ENCODE peak calls at places on chromosomes 4 and X, in five cellular contexts. W is tibial nerve, E is A549, G is esophagus muscularis mucosa, U is suprapubic skin. B is an unnamed sample.

GRCh38 chr4:182478475-182478874 is 235.3 kb downstream of the TENM3 start:
- DNase-seq in W (no peak), E (peak; percentile 20), G (no peak), U (no peak), B (no peak)

GRCh38 chr4:66736593-66736992 is 808.7 kb downstream of the CENPC start:
- DNase-seq in W (no peak), E (no peak), G (no peak), U (no peak), B (no peak)

GRCh38 chrX:43716696-43717095 is 60.6 kb downstream of the MAOA start:
- DNase-seq in W (no peak), E (no peak), G (no peak), U (no peak), B (no peak)

GRCh38 chr4:53431052-53431451 is 53.6 kb downstream of the FIP1L1 start:
- DNase-seq in W (no peak), E (no peak), G (no peak), U (no peak), B (no peak)

GRCh38 chr4:17491196-17491595 is 20.7 kb downstream of the QDPR start:
- DNase-seq in W (no peak), E (no peak), G (no peak), U (no peak), B (no peak)

GRCh38 chrX:135522132-135522530 is 1.7 kb downstream of the INTS6L start:
- DNase-seq in W (no peak), E (no peak), G (no peak), U (no peak), B (no peak)

GRCh38 chr4:1763070-1763549 is 30.0 kb upstream of the FGFR3 start:
- DNase-seq in W (no peak), E (no peak), G (no peak), U (no peak), B (no peak)

GRCh38 chr4:74378573-74378972 is 13.6 kb downstream of the EREG start:
- DNase-seq in W (no peak), E (no peak), G (no peak), U (no peak), B (no peak)

GRCh38 chrX:138885886-138886285 is 174.4 kb upstream of the FGF13 start:
- DNase-seq in W (no peak), E (no peak), G (no peak), U (no peak), B (no peak)

GRCh38 chr4:117001077-117001476 is 84.3 kb downstream of the TRAM1L1 start:
- DNase-seq in W (no peak), E (no peak), G (no peak), U (no peak), B (no peak)

GRCh38 chr4:138175337-138175794 is 66.8 kb downstream of the SLC7A11 start:
- DNase-seq in W (no peak), E (no peak), G (no peak), U (no peak), B (peak; percentile 54)

GRCh38 chr4:94354474-94354896 is 11.8 kb upstream of the HPGDS start:
- DNase-seq in W (no peak), E (no peak), G (no peak), U (no peak), B (no peak)

GRCh38 chrX:13622565-13622964 is 30.4 kb upstream of the TCEANC start:
- DNase-seq in W (no peak), E (no peak), G (no peak), U (no peak), B (no peak)

GRCh38 chr4:75660491-75660890 is 12.7 kb downstream of the G3BP2 start:
- DNase-seq in W (no peak), E (no peak), G (no peak), U (no peak), B (no peak)

GRCh38 chrX:52574416-52575275 is 57.8 kb upstream of the XAGE1B start:
- DNase-seq in W (no peak), E (peak; percentile 36), G (peak; percentile 4), U (no peak), B (no peak)

GRCh38 chrX:131779313-131779712 is 235.4 kb downstream of the OR13H1 start:
- DNase-seq in W (no peak), E (no peak), G (no peak), U (no peak), B (no peak)

GRCh38 chr4:45423876-45424275 is 697.5 kb upstream of the GNPDA2 start:
- DNase-seq in W (no peak), E (no peak), G (no peak), U (no peak), B (no peak)

GRCh38 chr4:96092151-96092705 is 252.3 kb downstream of the PDHA2 start:
- DNase-seq in W (no peak), E (no peak), G (no peak), U (no peak), B (no peak)

GRCh38 chr4:185809517-185810071 is 2.4 kb downstream of the SORBS2 start:
- DNase-seq in W (no peak), E (no peak), G (no peak), U (no peak), B (no peak)

GRCh38 chr4:78768447-78769177 is 7.5 kb upstream of the BMP2K start:
- DNase-seq in W (no peak), E (no peak), G (no peak), U (no peak), B (no peak)

DNA sequence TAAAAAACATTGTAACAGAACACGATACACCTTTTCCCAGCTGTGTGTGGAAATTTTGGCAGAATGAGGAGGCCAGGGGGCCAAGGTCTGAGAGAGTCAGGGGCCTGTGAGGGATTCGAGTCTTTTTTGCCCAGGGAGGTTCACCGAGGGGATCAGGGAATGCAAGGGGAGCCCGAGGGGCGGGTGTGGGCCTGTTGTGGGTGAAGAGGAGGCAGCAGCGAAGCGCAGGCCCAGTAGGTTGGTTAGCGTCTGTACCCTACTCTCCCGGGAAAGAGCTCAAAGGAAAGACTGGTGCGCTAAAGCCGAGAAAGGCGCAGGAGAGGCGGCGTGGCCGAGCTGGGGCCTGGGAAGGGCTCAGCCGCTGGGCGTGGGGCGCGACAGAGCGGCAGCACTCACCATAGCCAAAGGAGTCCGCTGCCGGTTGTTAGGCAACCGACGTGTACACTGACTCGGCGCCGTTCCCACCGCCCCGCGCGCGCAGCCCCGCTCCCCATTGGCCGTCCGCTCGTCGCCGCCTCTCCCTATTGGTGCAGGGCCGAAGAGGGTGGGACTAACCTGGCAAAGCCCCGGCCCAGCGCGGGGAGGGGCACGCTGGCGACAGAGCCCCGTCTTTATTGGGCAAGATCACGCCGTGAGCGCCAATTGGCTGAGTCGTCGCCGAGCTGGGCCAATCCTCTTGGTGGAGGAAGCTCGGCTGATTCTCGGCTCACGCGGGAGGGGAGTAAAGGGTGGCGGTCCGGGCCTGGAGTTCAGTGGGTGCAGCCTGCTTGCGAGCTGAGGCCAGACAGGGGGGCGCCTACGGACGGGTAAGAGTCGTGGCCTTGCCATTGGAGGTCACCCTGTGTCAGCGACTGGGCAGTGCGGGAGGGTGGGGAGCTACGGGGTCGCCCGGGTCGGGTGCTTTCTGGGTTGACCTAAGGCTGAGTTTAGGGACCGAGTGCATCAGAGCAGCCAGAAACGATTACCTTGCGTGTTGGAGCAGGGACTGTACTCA is at the start of the genes CETN2 and NSDHL:
- DNase-seq in W (peak; percentile 88), E (peak; percentile 97), G (peak; percentile 98), U (peak; percentile 97), B (peak; percentile 97)
- TF ChIP-seq POLR2A in W (no peak), E (peak; percentile 74), G (no peak), U (no peak), B (peak; percentile 62)

GRCh38 chr4:158788608-158789007 is 19.8 kb downstream of the FNIP2 start:
- DNase-seq in W (no peak), E (no peak), G (no peak), U (no peak), B (no peak)

GRCh38 chr4:158787718-158788441 is 19.1 kb downstream of the FNIP2 start:
- DNase-seq in W (no peak), E (no peak), G (no peak), U (no peak), B (no peak)

GRCh38 chr4:158783775-158784174 is 14.9 kb downstream of the FNIP2 start:
- DNase-seq in W (no peak), E (no peak), G (no peak), U (no peak), B (no peak)

GRCh38 chr4:158782539-158783360 is 13.9 kb downstream of the FNIP2 start:
- DNase-seq in W (no peak), E (no peak), G (no peak), U (no peak), B (no peak)

GRCh38 chr4:158786155-158786581 is 17.3 kb downstream of the FNIP2 start:
- DNase-seq in W (no peak), E (no peak), G (no peak), U (no peak), B (no peak)
- H3K4me1 ChIP-seq in W (peaks cover 41% of the 10 kb centered on the region), E (peaks cover 38% of the 10 kb centered on the region), G (peaks cover 76% of the 10 kb centered on the region), U (peaks cover 54% of the 10 kb centered on the region), B (no peaks in the 10 kb centered on the region)

DNA sequence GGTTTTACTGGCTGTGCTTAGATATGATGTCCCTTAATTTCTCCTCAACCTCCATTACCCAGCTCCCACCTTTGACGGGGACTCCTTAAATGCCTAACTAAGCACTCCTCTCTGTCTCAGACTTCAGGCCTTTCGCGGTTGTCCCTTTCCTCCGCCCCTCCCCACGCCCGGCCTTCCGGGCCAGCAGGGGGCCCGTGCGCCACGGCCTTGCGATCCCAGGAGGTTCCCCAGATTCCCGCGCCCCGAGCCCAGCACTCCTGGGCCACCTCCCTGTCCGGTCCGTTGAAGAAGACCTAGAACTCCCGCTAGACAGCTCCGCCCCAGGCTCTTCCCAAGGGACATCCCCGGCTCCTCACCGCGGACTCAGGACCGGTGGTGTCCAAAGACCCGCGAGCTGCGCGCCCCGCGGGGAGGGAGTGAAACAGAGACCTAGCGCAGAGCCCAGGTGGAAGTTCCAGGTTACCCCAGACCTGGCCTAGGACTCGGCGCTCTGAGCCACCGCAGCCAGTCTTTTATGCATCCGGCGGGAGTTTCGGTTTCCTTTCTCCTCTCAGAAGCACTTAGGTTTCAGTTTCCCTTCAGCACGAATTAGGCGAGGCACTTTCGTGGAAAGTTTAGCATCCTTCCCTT is at the start of gene DDX60:
- DNase-seq in W (peak; percentile 26), E (peak; percentile 40), G (peak; percentile 92), U (peak; percentile 82), B (peak; percentile 88)
- TF ChIP-seq POLR2A in W (no peak), E (peak; percentile 33), G (no peak), U (no peak), B (peak; percentile 59)

GRCh38 chr4:15117270-15117946 is 115.1 kb downstream of the CPEB2 start:
- DNase-seq in W (no peak), E (no peak), G (no peak), U (no peak), B (no peak)
- H3K4me1 ChIP-seq in W (no peaks in the 10 kb centered on the region), E (peaks cover 16% of the 10 kb centered on the region), G (no peaks in the 10 kb centered on the region), U (no peaks in the 10 kb centered on the region), B (peaks cover 28% of the 10 kb centered on the region)

B was measured in right lobe of liver.